ENCODE peak calls at places on chromosomes 6 and 20, in nine cellular contexts. One of them, this sample, is unnamed.

GRCh38 chr6:54301770-54302169 is 6.5 kb upstream of the TINAG start:
- DNase-seq in GM12878: no peak
- DNase-seq in suprapubic skin: no peak
- DNase-seq in HepG2: no peak
- DNase-seq in breast epithelium: no peak
- DNase-seq in endothelial cell of umbilical vein: no peak
- DNase-seq in stomach: no peak
- DNase-seq in GM12891: no peak
- DNase-seq in vagina: no peak
- DNase-seq in this sample: no peak

GRCh38 chr6:115618311-115618710 is 442.4 kb downstream of the FRK start:
- DNase-seq in stomach: no peak
- DNase-seq in HepG2: no peak
- DNase-seq in endothelial cell of umbilical vein: no peak
- DNase-seq in GM12891: no peak
- DNase-seq in vagina: no peak
- DNase-seq in GM12878: no peak
- DNase-seq in breast epithelium: no peak
- DNase-seq in suprapubic skin: no peak
- DNase-seq in this sample: no peak

GRCh38 chr6:140773276-140773675 is 1359.4 kb upstream of the GJE1 start:
- DNase-seq in suprapubic skin: no peak
- DNase-seq in vagina: no peak
- DNase-seq in breast epithelium: no peak
- DNase-seq in GM12891: no peak
- DNase-seq in stomach: no peak
- DNase-seq in GM12878: no peak
- DNase-seq in HepG2: no peak
- DNase-seq in endothelial cell of umbilical vein: peak; percentile 82
- DNase-seq in this sample: no peak

GRCh38 chr6:77425216-77425615 is 38.1 kb downstream of the HTR1B start:
- DNase-seq in HepG2: no peak
- DNase-seq in suprapubic skin: no peak
- DNase-seq in GM12878: no peak
- DNase-seq in vagina: no peak
- DNase-seq in breast epithelium: no peak
- DNase-seq in stomach: no peak
- DNase-seq in endothelial cell of umbilical vein: no peak
- DNase-seq in GM12891: no peak
- DNase-seq in this sample: no peak

GRCh38 chr6:25670208-25670607 is 18.2 kb downstream of the SCGN start:
- DNase-seq in vagina: no peak
- DNase-seq in GM12891: no peak
- DNase-seq in suprapubic skin: no peak
- DNase-seq in breast epithelium: no peak
- DNase-seq in endothelial cell of umbilical vein: no peak
- DNase-seq in HepG2: peak; percentile 31
- DNase-seq in stomach: no peak
- DNase-seq in GM12878: no peak
- DNase-seq in this sample: no peak

GRCh38 chr6:161162722-161163121 is 111.1 kb downstream of the AGPAT4 start:
- DNase-seq in breast epithelium: no peak
- DNase-seq in HepG2: no peak
- DNase-seq in suprapubic skin: peak; percentile 56
- DNase-seq in stomach: no peak
- DNase-seq in vagina: no peak
- DNase-seq in GM12891: no peak
- DNase-seq in GM12878: no peak
- DNase-seq in endothelial cell of umbilical vein: no peak
- DNase-seq in this sample: no peak

GRCh38 chr20:22795897-22796296 is 211.5 kb upstream of the FOXA2 start:
- DNase-seq in stomach: peak; percentile 28
- DNase-seq in breast epithelium: peak; percentile 68
- DNase-seq in suprapubic skin: peak; percentile 81
- DNase-seq in GM12878: no peak
- DNase-seq in HepG2: peak; percentile 80
- DNase-seq in endothelial cell of umbilical vein: peak; percentile 98
- DNase-seq in GM12891: no peak
- DNase-seq in vagina: no peak
- DNase-seq in this sample: no peak

GRCh38 chr20:36110936-36111445 is 43.5 kb upstream of the EPB41L1 start:
- DNase-seq in breast epithelium: no peak
- DNase-seq in GM12891: no peak
- DNase-seq in vagina: no peak
- DNase-seq in HepG2: no peak
- DNase-seq in stomach: no peak
- DNase-seq in endothelial cell of umbilical vein: no peak
- DNase-seq in suprapubic skin: no peak
- DNase-seq in GM12878: no peak
- DNase-seq in this sample: no peak

DNA sequence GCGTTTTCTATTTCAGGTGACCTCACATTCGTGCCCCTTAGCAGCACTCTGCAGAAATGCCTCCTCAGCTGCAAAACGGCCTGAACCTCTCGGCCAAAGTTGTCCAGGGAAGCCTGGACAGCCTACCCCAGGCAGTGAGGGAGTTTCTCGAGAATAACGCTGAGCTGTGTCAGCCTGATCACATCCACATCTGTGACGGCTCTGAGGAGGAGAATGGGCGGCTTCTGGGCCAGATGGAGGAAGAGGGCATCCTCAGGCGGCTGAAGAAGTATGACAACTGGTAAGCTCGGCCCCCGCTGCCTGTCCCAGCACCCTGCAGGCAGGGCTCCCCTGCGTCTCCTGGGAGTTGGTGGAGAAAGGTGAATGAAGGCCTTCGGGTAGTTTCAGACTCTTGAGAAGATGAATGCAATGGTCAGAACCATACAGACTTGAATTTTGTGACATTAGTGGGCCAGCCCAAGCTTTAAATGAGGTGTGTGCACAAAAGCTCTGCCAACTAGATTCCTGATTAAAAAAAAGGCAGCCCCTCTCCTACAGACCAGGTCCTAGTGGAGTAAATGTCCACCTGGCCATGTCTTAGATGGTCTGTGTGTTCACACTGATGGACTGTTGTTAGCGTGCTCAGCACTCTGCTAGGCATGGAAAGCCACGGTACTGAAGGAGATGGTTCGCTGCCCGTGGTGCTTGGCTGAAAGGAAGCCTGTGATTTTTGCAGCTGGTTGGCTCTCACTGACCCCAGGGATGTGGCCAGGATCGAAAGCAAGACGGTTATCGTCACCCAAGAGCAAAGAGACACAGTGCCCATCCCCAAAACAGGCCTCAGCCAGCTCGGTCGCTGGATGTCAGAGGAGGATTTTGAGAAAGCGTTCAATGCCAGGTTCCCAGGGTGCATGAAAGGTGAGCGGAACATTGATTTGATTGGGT is 708 bp downstream of the PCK1 start:
- DNase-seq in breast epithelium: no peak
- DNase-seq in suprapubic skin: no peak
- DNase-seq in endothelial cell of umbilical vein: no peak
- DNase-seq in GM12891: no peak
- DNase-seq in HepG2: no peak
- DNase-seq in stomach: no peak
- DNase-seq in GM12878: no peak
- DNase-seq in vagina: no peak
- DNase-seq in this sample: no peak
- TF ChIP-seq POLR2AphosphoS5 in breast epithelium: no peak
- TF ChIP-seq POLR2AphosphoS5 in suprapubic skin: no peak
- TF ChIP-seq POLR2AphosphoS5 in endothelial cell of umbilical vein: no peak
- TF ChIP-seq POLR2AphosphoS5 in GM12891: no peak
- TF ChIP-seq POLR2AphosphoS5 in HepG2: peak; percentile 75
- TF ChIP-seq POLR2AphosphoS5 in stomach: no peak
- TF ChIP-seq POLR2AphosphoS5 in GM12878: no peak
- TF ChIP-seq POLR2AphosphoS5 in vagina: no peak
- TF ChIP-seq POLR2AphosphoS5 in this sample: no peak

GRCh38 chr6:11919771-11920440 is 92.2 kb upstream of the HIVEP1 start:
- DNase-seq in suprapubic skin: no peak
- DNase-seq in HepG2: no peak
- DNase-seq in GM12878: no peak
- DNase-seq in stomach: no peak
- DNase-seq in GM12891: no peak
- DNase-seq in breast epithelium: no peak
- DNase-seq in endothelial cell of umbilical vein: no peak
- DNase-seq in vagina: no peak
- DNase-seq in this sample: no peak

GRCh38 chr6:11920566-11920965 is 91.5 kb upstream of the HIVEP1 start:
- DNase-seq in GM12891: no peak
- DNase-seq in vagina: no peak
- DNase-seq in endothelial cell of umbilical vein: no peak
- DNase-seq in HepG2: no peak
- DNase-seq in GM12878: no peak
- DNase-seq in breast epithelium: no peak
- DNase-seq in suprapubic skin: no peak
- DNase-seq in stomach: no peak
- DNase-seq in this sample: no peak

GRCh38 chr6:11918739-11919605 is 93.1 kb upstream of the HIVEP1 start:
- DNase-seq in GM12878: no peak
- DNase-seq in HepG2: no peak
- DNase-seq in breast epithelium: no peak
- DNase-seq in vagina: no peak
- DNase-seq in stomach: no peak
- DNase-seq in GM12891: no peak
- DNase-seq in endothelial cell of umbilical vein: no peak
- DNase-seq in suprapubic skin: no peak
- DNase-seq in this sample: no peak

GRCh38 chr6:11918021-11918738 is 93.9 kb upstream of the HIVEP1 start:
- DNase-seq in GM12891: no peak
- DNase-seq in stomach: no peak
- DNase-seq in vagina: no peak
- DNase-seq in GM12878: no peak
- DNase-seq in endothelial cell of umbilical vein: peak; percentile 64
- DNase-seq in breast epithelium: no peak
- DNase-seq in suprapubic skin: no peak
- DNase-seq in HepG2: no peak
- DNase-seq in this sample: no peak

DNA sequence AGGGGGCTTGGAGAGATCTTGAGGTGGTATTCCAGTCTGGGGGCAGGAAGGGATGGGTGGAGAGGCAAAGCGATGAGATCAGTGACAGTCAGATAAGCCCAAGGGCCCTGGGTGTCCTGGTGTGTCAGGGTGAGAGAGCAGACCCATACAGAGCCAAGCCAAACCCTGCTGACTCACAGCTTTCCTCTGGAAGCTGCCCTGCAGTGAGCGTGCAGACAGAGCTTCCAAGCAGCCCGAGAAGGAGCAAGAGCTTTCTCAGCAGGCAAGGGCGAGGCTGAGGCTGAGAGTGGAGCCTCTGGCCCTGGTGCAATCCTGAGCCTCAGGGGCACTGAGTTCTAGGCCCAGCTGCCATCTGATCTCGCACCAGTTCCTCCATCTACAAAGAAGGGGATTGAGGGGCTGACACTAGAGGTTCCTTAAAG is 91.1 kb upstream of the HIVEP1 start:
- DNase-seq in suprapubic skin: no peak
- DNase-seq in GM12878: no peak
- DNase-seq in HepG2: no peak
- DNase-seq in stomach: peak; percentile 42
- DNase-seq in endothelial cell of umbilical vein: peak; percentile 46
- DNase-seq in vagina: no peak
- DNase-seq in GM12891: no peak
- DNase-seq in breast epithelium: no peak
- DNase-seq in this sample: no peak
- TF ChIP-seq POLR2A in suprapubic skin: no peak
- TF ChIP-seq POLR2A in GM12878: no peak
- TF ChIP-seq POLR2A in HepG2: no peak
- TF ChIP-seq POLR2A in stomach: no peak
- TF ChIP-seq POLR2A in endothelial cell of umbilical vein: no peak
- TF ChIP-seq POLR2A in vagina: no peak
- TF ChIP-seq POLR2A in GM12891: no peak
- TF ChIP-seq POLR2A in breast epithelium: no peak
- TF ChIP-seq POLR2A in this sample: no peak

GRCh38 chr20:31682927-31683326 is 39.7 kb downstream of the BCL2L1 start:
- DNase-seq in GM12878: no peak
- DNase-seq in vagina: no peak
- DNase-seq in suprapubic skin: no peak
- DNase-seq in endothelial cell of umbilical vein: peak; percentile 31
- DNase-seq in stomach: no peak
- DNase-seq in breast epithelium: no peak
- DNase-seq in HepG2: no peak
- DNase-seq in GM12891: no peak
- DNase-seq in this sample: no peak

GRCh38 chr20:31684153-31685003 is 38.3 kb downstream of the BCL2L1 start:
- DNase-seq in GM12891: no peak
- DNase-seq in stomach: no peak
- DNase-seq in breast epithelium: no peak
- DNase-seq in HepG2: no peak
- DNase-seq in vagina: no peak
- DNase-seq in endothelial cell of umbilical vein: no peak
- DNase-seq in suprapubic skin: no peak
- DNase-seq in GM12878: no peak
- DNase-seq in this sample: no peak

GRCh38 chr20:31687777-31688176 is 34.9 kb downstream of the BCL2L1 start:
- DNase-seq in GM12878: no peak
- DNase-seq in suprapubic skin: no peak
- DNase-seq in stomach: no peak
- DNase-seq in GM12891: no peak
- DNase-seq in vagina: no peak
- DNase-seq in endothelial cell of umbilical vein: no peak
- DNase-seq in HepG2: no peak
- DNase-seq in breast epithelium: no peak
- DNase-seq in this sample: no peak

GRCh38 chr20:31689141-31689540 is 33.5 kb downstream of the BCL2L1 start:
- DNase-seq in suprapubic skin: no peak
- DNase-seq in vagina: no peak
- DNase-seq in breast epithelium: no peak
- DNase-seq in HepG2: no peak
- DNase-seq in GM12891: no peak
- DNase-seq in stomach: no peak
- DNase-seq in GM12878: no peak
- DNase-seq in endothelial cell of umbilical vein: no peak
- DNase-seq in this sample: no peak

GRCh38 chr20:31685853-31686641 is 36.6 kb downstream of the BCL2L1 start:
- DNase-seq in GM12878: no peak
- DNase-seq in GM12891: no peak
- DNase-seq in stomach: no peak
- DNase-seq in endothelial cell of umbilical vein: no peak
- DNase-seq in suprapubic skin: no peak
- DNase-seq in HepG2: no peak
- DNase-seq in vagina: no peak
- DNase-seq in breast epithelium: no peak
- DNase-seq in this sample: no peak
- TF ChIP-seq POLR2AphosphoS5 in GM12878: no peak
- TF ChIP-seq POLR2AphosphoS5 in GM12891: no peak
- TF ChIP-seq POLR2AphosphoS5 in stomach: no peak
- TF ChIP-seq POLR2AphosphoS5 in endothelial cell of umbilical vein: no peak
- TF ChIP-seq POLR2AphosphoS5 in suprapubic skin: no peak
- TF ChIP-seq POLR2AphosphoS5 in HepG2: no peak
- TF ChIP-seq POLR2AphosphoS5 in vagina: no peak
- TF ChIP-seq POLR2AphosphoS5 in breast epithelium: no peak
- TF ChIP-seq POLR2AphosphoS5 in this sample: no peak

DNA sequence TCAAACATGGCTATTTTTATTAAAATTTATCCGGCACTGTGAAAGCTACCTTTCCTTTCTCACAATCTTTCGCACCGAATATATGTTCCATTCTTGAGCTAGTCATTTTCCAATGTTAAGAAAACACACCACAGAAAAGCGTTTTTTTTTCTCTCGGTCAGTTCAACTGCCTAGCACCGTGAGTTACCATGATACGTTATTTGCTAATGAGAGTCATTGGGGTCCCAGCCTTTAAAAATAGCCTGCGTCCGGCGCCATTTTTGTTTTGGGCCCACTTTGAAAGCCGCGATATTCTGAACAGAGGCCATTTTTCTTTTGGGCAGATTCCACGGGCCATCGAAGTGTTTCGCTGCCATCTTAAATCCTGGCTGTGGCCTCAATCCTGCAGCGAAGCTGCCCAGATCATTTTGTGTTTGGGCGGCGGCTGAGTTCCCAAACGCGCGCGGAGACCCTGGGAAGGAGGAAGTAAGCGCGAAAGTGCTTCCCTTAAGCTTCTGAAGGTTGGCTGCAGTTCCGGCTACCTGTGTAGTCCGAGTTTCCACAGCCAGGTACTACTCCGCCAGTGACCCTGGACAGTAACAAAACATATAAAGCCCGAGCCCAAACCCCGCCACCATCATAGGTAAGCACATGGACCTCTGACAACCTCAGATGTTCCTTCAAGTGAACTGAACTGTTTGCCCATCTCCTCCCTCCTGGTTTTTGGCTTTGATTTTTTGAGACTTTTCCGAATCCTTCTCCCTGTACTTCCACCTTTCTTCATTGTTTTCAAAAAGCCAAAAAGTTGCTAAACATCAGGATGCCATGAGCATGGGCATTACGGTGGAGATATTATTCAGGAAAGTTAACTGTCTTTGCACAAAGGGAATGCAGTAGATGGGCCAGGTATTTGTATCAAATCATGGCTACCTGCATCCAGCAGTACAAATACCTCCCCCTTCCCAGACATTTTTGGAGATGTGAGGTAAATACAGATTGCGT is at the start of gene SLX4IP:
- DNase-seq in endothelial cell of umbilical vein: peak; percentile 95
- DNase-seq in breast epithelium: peak; percentile 94
- DNase-seq in vagina: no peak
- DNase-seq in GM12878: peak; percentile 88
- DNase-seq in stomach: peak; percentile 94
- DNase-seq in suprapubic skin: peak; percentile 93
- DNase-seq in HepG2: peak; percentile 99
- DNase-seq in GM12891: peak; percentile 43
- DNase-seq in this sample: peak; percentile 43
- TF ChIP-seq POLR2A in endothelial cell of umbilical vein: peak; percentile 63
- TF ChIP-seq POLR2A in breast epithelium: no peak
- TF ChIP-seq POLR2A in vagina: no peak
- TF ChIP-seq POLR2A in GM12878: peak; percentile 81
- TF ChIP-seq POLR2A in stomach: no peak
- TF ChIP-seq POLR2A in suprapubic skin: no peak
- TF ChIP-seq POLR2A in HepG2: peak; percentile 72
- TF ChIP-seq POLR2A in GM12891: peak; percentile 75
- TF ChIP-seq POLR2A in this sample: peak; percentile 69